ENCODE peak calls at places on chromosome 12, in four cellular contexts. D, L, P and A are unnamed samples. For H3K4me1, the result is how much of the 10 kb centered on the place peaks cover.

GRCh38 chr12:80837342-80837978 is 100.3 kb downstream of the LIN7A start:
- DNase-seq in D (no peak), L (no peak), P (no peak), A (peak)

GRCh38 chr12:56658921-56659320 is 13.1 kb upstream of the ATP5F1B start:
- DNase-seq in D (no peak), L (no peak), P (no peak), A (no peak)

GRCh38 chr12:88952543-88952942 is 372.3 kb upstream of the KITLG start:
- DNase-seq in D (no peak), L (no peak), P (no peak), A (peak)

GRCh38 chr12:91577586-91578539 is 395.2 kb upstream of the DCN start:
- DNase-seq in D (no peak), L (no peak), P (no peak), A (peak)

GRCh38 chr12:84604541-84604940 is 308.1 kb downstream of the SLC6A15 start:
- DNase-seq in D (no peak), L (no peak), P (no peak), A (no peak)

GRCh38 chr12:121025442-121026226 is 9.3 kb upstream of the C12orf43 start:
- DNase-seq in D (no peak), L (no peak), P (no peak), A (no peak)

GRCh38 chr12:56631790-56632700 is 1.9 kb upstream of the BAZ2A start:
- DNase-seq in D (peak), L (no peak), P (peak), A (peak)

GRCh38 chr12:105986779-105987686 is 151.7 kb downstream of the NUAK1 start:
- DNase-seq in D (no peak), L (no peak), P (no peak), A (peak)

GRCh38 chr12:29634057-29634456 is 136.6 kb upstream of the OVCH1 start:
- DNase-seq in D (no peak), L (no peak), P (no peak), A (peak)

GRCh38 chr12:88308825-88309224 is 166.7 kb downstream of the TMTC3 start:
- DNase-seq in D (no peak), L (no peak), P (no peak), A (peak)

GRCh38 chr12:3303410-3304136 is 187.4 kb upstream of the PRMT8 start:
- DNase-seq in D (no peak), L (no peak), P (peak), A (no peak)

GRCh38 chr12:125518074-125518473 is 452.8 kb downstream of the AACS start:
- DNase-seq in D (no peak), L (no peak), P (peak), A (no peak)

GRCh38 chr12:19971396-19971802 is 396.9 kb upstream of the PDE3A start:
- DNase-seq in D (no peak), L (no peak), P (peak), A (no peak)

GRCh38 chr12:71626768-71627167 is 36.9 kb downstream of the ZFC3H1 start:
- DNase-seq in D (no peak), L (no peak), P (no peak), A (peak)

GRCh38 chr12:123363385-123363742 is 1.3 kb downstream of the SBNO1 start:
- DNase-seq in D (no peak), L (no peak), P (no peak), A (peak)

GRCh38 chr12:84422340-84422739 is 490.3 kb downstream of the SLC6A15 start:
- DNase-seq in D (no peak), L (no peak), P (no peak), A (no peak)

GRCh38 chr12:89862511-89863331 is 154.1 kb upstream of the ATP2B1 start:
- DNase-seq in D (no peak), L (peak), P (no peak), A (no peak)

GRCh38 chr12:108004368-108004767 is 124.7 kb upstream of the WSCD2 start:
- DNase-seq in D (no peak), L (no peak), P (no peak), A (no peak)

GRCh38 chr12:40058721-40059190 is 47.1 kb downstream of the SLC2A13 start:
- DNase-seq in D (no peak), L (no peak), P (no peak), A (peak)

GRCh38 chr12:88334271-88334670 is 192.2 kb downstream of the TMTC3 start:
- DNase-seq in D (no peak), L (peak), P (no peak), A (peak)

GRCh38 chr12:106138279-106138645 is 492 bp downstream of the NUAK1 start:
- DNase-seq in D (no peak), L (no peak), P (no peak), A (no peak)

GRCh38 chr12:104763163-104763805 is 194.8 kb downstream of the SLC41A2 start:
- DNase-seq in D (no peak), L (no peak), P (peak), A (peak)

GRCh38 chr12:108327621-108328371 is 11.3 kb downstream of the CMKLR1 start:
- DNase-seq in D (no peak), L (no peak), P (no peak), A (no peak)

GRCh38 chr12:27593266-27593665 is 69.3 kb downstream of the PPFIBP1 start:
- DNase-seq in D (no peak), L (no peak), P (no peak), A (no peak)

GRCh38 chr12:129903092-129903945 is 506 bp downstream of the TMEM132D start:
- DNase-seq in D (no peak), L (no peak), P (peak), A (no peak)

GRCh38 chr12:76863005-76863670 is 15.7 kb downstream of the CSRP2 start:
- DNase-seq in D (no peak), L (no peak), P (no peak), A (peak)

GRCh38 chr12:47964102-47964723 is 817 bp downstream of the TMEM106C start:
- DNase-seq in D (no peak), L (no peak), P (no peak), A (no peak)

GRCh38 chr12:111656016-111656415 is 29.7 kb downstream of the BRAP start:
- DNase-seq in D (no peak), L (no peak), P (no peak), A (no peak)

GRCh38 chr12:77979597-77980250 is 149.0 kb downstream of the NAV3 start:
- DNase-seq in D (no peak), L (no peak), P (no peak), A (peak)

GRCh38 chr12:851343-851742 is 98.2 kb downstream of the RAD52 start:
- DNase-seq in D (no peak), L (no peak), P (no peak), A (peak)

GRCh38 chr12:118714051-118714460 is 267.3 kb upstream of the SRRM4 start:
- DNase-seq in D (peak), L (peak), P (peak), A (no peak)

GRCh38 chr12:31655208-31655607 is 4.3 kb upstream of the ETFBKMT start:
- DNase-seq in D (no peak), L (no peak), P (no peak), A (no peak)

GRCh38 chr12:31647106-31647505 is 12.4 kb upstream of the ETFBKMT start:
- DNase-seq in D (no peak), L (no peak), P (no peak), A (peak)

GRCh38 chr12:31651893-31652521 is 7.5 kb upstream of the ETFBKMT start:
- DNase-seq in D (no peak), L (no peak), P (no peak), A (no peak)

GRCh38 chr12:31655792-31656191 is 3.7 kb upstream of the ETFBKMT start:
- DNase-seq in D (no peak), L (no peak), P (no peak), A (no peak)

DNA sequence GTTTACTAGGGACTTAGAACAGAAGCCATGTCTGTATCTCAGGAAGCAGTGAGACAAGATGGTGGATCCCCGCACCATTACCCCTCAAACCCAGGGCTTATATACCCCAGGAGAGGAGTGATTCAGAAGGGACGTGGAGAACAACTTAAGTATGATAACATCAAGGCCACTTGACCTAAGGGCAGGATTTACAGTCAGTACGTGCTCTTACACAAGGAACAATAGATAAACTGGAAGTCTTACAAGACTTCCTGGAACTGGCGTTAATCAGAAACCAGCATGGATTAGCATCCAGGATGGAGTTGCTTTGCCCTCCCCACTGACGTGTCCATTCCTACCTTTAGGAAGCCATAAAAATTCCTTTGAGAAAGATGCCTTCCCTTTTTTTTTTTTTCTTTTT is 8.6 kb upstream of the ETFBKMT start:
- DNase-seq in D (no peak), L (no peak), P (no peak), A (no peak)
- TF ChIP-seq CHD1 in D (no peak), L (no peak), P (no peak), A (no peak)

GRCh38 chr12:11830298-11830937 is 180.9 kb downstream of the ETV6 start:
- DNase-seq in D (no peak), L (peak), P (no peak), A (no peak)
- H3K4me1 ChIP-seq in D (under half), L (half or more), P (under half), A (under half)

GRCh38 chr12:52686063-52686462 is 5.9 kb upstream of the KRT1 start:
- DNase-seq in D (no peak), L (no peak), P (no peak), A (no peak)

GRCh38 chr12:52685406-52685890 is 5.2 kb upstream of the KRT1 start:
- DNase-seq in D (no peak), L (no peak), P (no peak), A (no peak)

GRCh38 chr12:52683575-52684300 is 3.5 kb upstream of the KRT1 start:
- DNase-seq in D (no peak), L (no peak), P (no peak), A (no peak)

GRCh38 chr12:52682938-52683574 is 2.8 kb upstream of the KRT1 start:
- DNase-seq in D (no peak), L (no peak), P (no peak), A (no peak)

GRCh38 chr12:52684431-52684830 is 4.2 kb upstream of the KRT1 start:
- DNase-seq in D (no peak), L (no peak), P (no peak), A (no peak)
- TF ChIP-seq CHD1 in D (no peak), L (no peak), P (no peak), A (no peak)

GRCh38 chr12:5051913-5052312 is 8.2 kb downstream of the KCNA5 start:
- DNase-seq in D (no peak), L (peak), P (no peak), A (no peak)
- H3K4me1 ChIP-seq in D (under half), L (under half), P (under half), A (under half)

GRCh38 chr12:132551271-132552120 is 58.9 kb downstream of the LRCOL1 start:
- DNase-seq in D (no peak), L (no peak), P (no peak), A (no peak)
- TF ChIP-seq CHD1 in D (no peak), L (no peak), P (no peak), A (no peak)